ENCODE peak calls at places on chromosomes 11 and 22, in nine cellular contexts. Q, J, R, P, V, W, K, D and G are unnamed samples.

GRCh38 chr22:40415531-40416266 is 45.3 kb downstream of the SGSM3 start:
- DNase-seq in W (no peak), D (no peak), R (no peak), J (peak; percentile 20), K (no peak), Q (no peak), P (no peak), V (peak; percentile 12), G (no peak)

GRCh38 chr11:59573216-59573615 is 42.4 kb downstream of the OSBP start:
- DNase-seq in P (no peak), R (no peak), J (no peak), K (no peak), Q (no peak), D (no peak), W (no peak), V (peak; percentile 94), G (no peak)

GRCh38 chr11:76579047-76579751 is 91.3 kb downstream of the LRRC32 start:
- DNase-seq in V (no peak), D (peak; percentile 63), R (no peak), Q (peak; percentile 40), J (peak; percentile 64), P (no peak), K (no peak), W (no peak), G (no peak)

GRCh38 chr11:80297808-80298460 is 857.1 kb upstream of the TENM4 start:
- DNase-seq in Q (no peak), R (no peak), J (no peak), P (no peak), K (no peak), V (peak; percentile 82), W (no peak), D (no peak), G (no peak)

GRCh38 chr11:110526323-110526722 is 96.6 kb downstream of the FDX1 start:
- DNase-seq in J (no peak), P (no peak), W (no peak), V (no peak), D (no peak), K (no peak), R (no peak), Q (no peak), G (no peak)

GRCh38 chr11:17845431-17845881 is 110.9 kb downstream of the KCNC1 start:
- DNase-seq in Q (no peak), J (no peak), W (no peak), K (no peak), D (peak; percentile 66), V (peak; percentile 91), R (no peak), P (no peak), G (no peak)

GRCh38 chr11:130407978-130408377 is 20.4 kb downstream of the ADAMTS8 start:
- DNase-seq in J (no peak), R (no peak), W (no peak), V (peak; percentile 91), D (peak; percentile 61), Q (no peak), P (no peak), K (no peak), G (no peak)

GRCh38 chr11:120184946-120185677 is 25.7 kb upstream of the OAF start:
- DNase-seq in V (peak; percentile 48), Q (peak; percentile 86), P (no peak), K (peak; percentile 69), W (peak; percentile 52), J (peak; percentile 83), R (no peak), D (peak; percentile 73), G (no peak)

GRCh38 chr11:118522571-118523072 is 4.7 kb upstream of the TTC36 start:
- DNase-seq in Q (no peak), P (no peak), R (no peak), V (peak; percentile 30), D (no peak), J (peak; percentile 40), K (no peak), W (peak; percentile 59), G (peak; percentile 46)

GRCh38 chr11:48037709-48038468 is 57.5 kb downstream of the PTPRJ start:
- DNase-seq in Q (no peak), R (no peak), W (no peak), P (no peak), K (no peak), J (no peak), V (peak; percentile 77), D (no peak), G (no peak)

GRCh38 chr22:43295660-43296059 is 47.5 kb downstream of the SCUBE1 start:
- DNase-seq in W (no peak), Q (no peak), R (no peak), D (no peak), J (no peak), V (no peak), K (no peak), P (no peak), G (no peak)
- H3K4me1 ChIP-seq in W (peaks cover 2% of the 10 kb centered on the region), Q (no peaks in the 10 kb centered on the region), R (no peaks in the 10 kb centered on the region), D (no peaks in the 10 kb centered on the region), J (peaks cover 41% of the 10 kb centered on the region), V (peaks cover 11% of the 10 kb centered on the region), K (no peaks in the 10 kb centered on the region), P (no peaks in the 10 kb centered on the region), G (peaks cover 73% of the 10 kb centered on the region)

GRCh38 chr11:12085371-12086251 is 24.8 kb upstream of the MICAL2 start:
- DNase-seq in R (no peak), K (no peak), P (no peak), W (no peak), Q (peak; percentile 26), J (no peak), V (peak; percentile 64), D (no peak), G (no peak)
- H3K4me3 ChIP-seq in R (no peak overlapping the region), K (no peak overlapping the region), P (no peak overlapping the region), W (no peak overlapping the region), Q (no peak overlapping the region), J (no peak overlapping the region), V (no peak overlapping the region), D (no peak overlapping the region), G (no peak overlapping the region)

DNA sequence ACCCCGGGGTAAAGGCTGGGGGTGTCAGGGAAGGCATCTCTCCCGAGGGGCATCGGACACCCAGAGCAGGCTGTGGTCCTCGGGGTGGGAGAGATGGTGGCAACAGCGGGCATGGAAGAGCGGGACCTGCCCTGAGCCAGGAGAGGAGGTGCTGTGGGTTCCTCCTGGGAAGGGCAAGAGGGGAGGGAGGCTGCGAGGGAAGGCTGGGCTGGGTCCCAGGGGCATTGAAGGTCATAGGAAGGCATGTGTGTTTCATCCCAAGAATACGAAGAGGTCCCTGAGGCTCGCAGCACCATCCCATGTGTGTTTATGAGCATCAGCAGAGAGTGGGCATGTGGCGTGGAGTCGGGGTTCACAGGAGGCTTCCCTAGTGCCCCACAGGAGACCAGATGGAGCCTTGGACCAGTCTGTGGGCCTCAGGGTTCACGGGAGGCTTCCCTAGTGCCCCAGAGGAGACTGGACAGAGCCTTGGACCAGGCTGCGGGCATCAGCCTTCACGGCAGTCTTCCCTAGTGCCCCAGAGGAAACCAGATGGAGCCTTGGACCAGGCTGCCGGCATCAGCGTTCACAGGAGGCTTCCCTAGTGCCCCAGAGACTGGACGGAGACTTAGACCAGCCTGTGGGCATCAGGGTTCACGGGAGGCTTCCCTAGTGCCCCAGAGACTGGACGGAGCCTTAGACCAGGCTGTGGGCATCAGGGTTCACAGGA is 420.6 kb downstream of the BRD1 start:
- DNase-seq in V (no peak), D (no peak), R (no peak), K (no peak), J (no peak), P (no peak), Q (no peak), W (no peak), G (no peak)
- H3K9me3 ChIP-seq in V (peaks cover 40% of the 10 kb centered on the region), D (peaks cover 4% of the 10 kb centered on the region), R (no peaks in the 10 kb centered on the region), K (no peaks in the 10 kb centered on the region), J (no peaks in the 10 kb centered on the region), P (no peaks in the 10 kb centered on the region), Q (no peaks in the 10 kb centered on the region), W (no peaks in the 10 kb centered on the region), G (no peaks in the 10 kb centered on the region)

GRCh38 chr11:96318399-96318798 is 24.6 kb downstream of the MAML2 start:
- DNase-seq in J (no peak), R (no peak), Q (no peak), D (no peak), W (no peak), P (no peak), V (no peak), K (no peak), G (no peak)
- H3K4me1 ChIP-seq in J (peaks cover 29% of the 10 kb centered on the region), R (peaks cover 73% of the 10 kb centered on the region), Q (peaks cover 7% of the 10 kb centered on the region), D (no peaks in the 10 kb centered on the region), W (peaks cover 34% of the 10 kb centered on the region), P (peaks cover 83% of the 10 kb centered on the region), V (peaks cover 26% of the 10 kb centered on the region), K (no peaks in the 10 kb centered on the region), G (no peaks in the 10 kb centered on the region)